ENCODE peak calls at places on chromosome 18, in six cellular contexts. G is K562, P is A549, X is endothelial cell of umbilical vein, D is GM12878, T is HepG2. R is an unnamed sample.

GRCh38 chr18:65754121-65754520 is 3.3 kb downstream of the CDH7 start:
- DNase-seq in D (no peak), G (no peak), P (no peak), X (no peak), T (no peak), R (peak; percentile 57)

GRCh38 chr18:48080546-48080945 is 150.1 kb upstream of the SMAD2 start:
- DNase-seq in T (no peak), D (no peak), P (no peak), G (no peak), X (no peak), R (no peak)

GRCh38 chr18:37395138-37395537 is 170.5 kb downstream of the CELF4 start:
- DNase-seq in T (no peak), P (no peak), D (no peak), X (no peak), G (no peak), R (no peak)

GRCh38 chr18:80253871-80254492 is 6.7 kb upstream of the PARD6G start:
- DNase-seq in D (no peak), G (peak; percentile 40), P (no peak), X (no peak), T (no peak), R (no peak)

GRCh38 chr18:78721986-78722385 is 257.6 kb upstream of the SALL3 start:
- DNase-seq in G (no peak), P (no peak), D (no peak), T (no peak), X (no peak), R (no peak)

GRCh38 chr18:58315041-58315440 is 271.0 kb downstream of the NEDD4L start:
- DNase-seq in X (no peak), P (no peak), G (no peak), T (peak; percentile 15), D (no peak), R (no peak)

GRCh38 chr18:79503406-79503805 is 107.7 kb downstream of the NFATC1 start:
- DNase-seq in P (no peak), X (no peak), T (no peak), D (no peak), G (no peak), R (no peak)

GRCh38 chr18:48127546-48128105 is 197.2 kb upstream of the SMAD2 start:
- DNase-seq in D (no peak), G (no peak), X (no peak), P (no peak), T (no peak), R (no peak)

GRCh38 chr18:25171334-25171733 is 180.6 kb downstream of the ZNF521 start:
- DNase-seq in D (no peak), T (no peak), X (no peak), P (no peak), G (no peak), R (no peak)

GRCh38 chr18:32750328-32750727 is 22.5 kb downstream of the KLHL14 start:
- DNase-seq in X (no peak), T (no peak), D (no peak), P (no peak), G (no peak), R (no peak)

GRCh38 chr18:37675699-37676098 is 110.1 kb upstream of the CELF4 start:
- DNase-seq in X (no peak), D (no peak), T (no peak), P (no peak), G (no peak), R (no peak)

GRCh38 chr18:57801379-57802165 is 1.5 kb downstream of the ATP8B1 start:
- DNase-seq in G (no peak), P (no peak), X (peak; percentile 82), D (no peak), T (no peak), R (no peak)

GRCh38 chr18:62637807-62638687 is 77.3 kb upstream of the PHLPP1 start:
- DNase-seq in P (peak; percentile 26), X (peak; percentile 18), T (peak; percentile 28), D (no peak), G (peak; percentile 69), R (peak; percentile 63)

GRCh38 chr18:1806884-1807615 is 764.3 kb downstream of the METTL4 start:
- DNase-seq in D (no peak), P (no peak), G (no peak), T (no peak), X (no peak), R (no peak)

GRCh38 chr18:57666818-57667497 is 45.3 kb upstream of the NARS1 start:
- DNase-seq in G (peak; percentile 63), P (no peak), X (no peak), D (no peak), T (no peak), R (peak; percentile 93)

GRCh38 chr18:21194871-21195771 is 46.9 kb upstream of the GREB1L start:
- DNase-seq in X (peak; percentile 48), T (peak; percentile 24), G (peak; percentile 14), D (no peak), P (no peak), R (peak; percentile 53)

GRCh38 chr18:49175476-49175875 is 224.7 kb upstream of the SMAD7 start:
- DNase-seq in T (no peak), G (no peak), D (no peak), P (no peak), X (no peak), R (no peak)

GRCh38 chr18:61628085-61628484 is 264.7 kb downstream of the RNF152 start:
- DNase-seq in T (no peak), G (no peak), P (no peak), D (no peak), X (peak; percentile 75), R (no peak)

GRCh38 chr18:49859725-49860124 is 46.4 kb upstream of the ACAA2 start:
- DNase-seq in P (no peak), T (no peak), X (no peak), G (no peak), D (no peak), R (no peak)

GRCh38 chr18:3623769-3624545 is 174.0 kb downstream of the TGIF1 start:
- DNase-seq in P (peak; percentile 69), D (no peak), G (peak; percentile 86), X (peak; percentile 84), T (peak; percentile 98), R (no peak)
- TF ChIP-seq POLR2A in P (peak; percentile 42), D (no peak), G (peak; percentile 92), X (peak; percentile 50), T (peak; percentile 93), R (no peak)

GRCh38 chr18:10131036-10131774 is 217.4 kb downstream of the VAPA start:
- DNase-seq in P (no peak), X (no peak), G (no peak), T (no peak), D (no peak), R (no peak)
- TF ChIP-seq MAX in P (no peak), X (no peak), G (no peak), T (no peak), D (no peak), R (no peak)

DNA sequence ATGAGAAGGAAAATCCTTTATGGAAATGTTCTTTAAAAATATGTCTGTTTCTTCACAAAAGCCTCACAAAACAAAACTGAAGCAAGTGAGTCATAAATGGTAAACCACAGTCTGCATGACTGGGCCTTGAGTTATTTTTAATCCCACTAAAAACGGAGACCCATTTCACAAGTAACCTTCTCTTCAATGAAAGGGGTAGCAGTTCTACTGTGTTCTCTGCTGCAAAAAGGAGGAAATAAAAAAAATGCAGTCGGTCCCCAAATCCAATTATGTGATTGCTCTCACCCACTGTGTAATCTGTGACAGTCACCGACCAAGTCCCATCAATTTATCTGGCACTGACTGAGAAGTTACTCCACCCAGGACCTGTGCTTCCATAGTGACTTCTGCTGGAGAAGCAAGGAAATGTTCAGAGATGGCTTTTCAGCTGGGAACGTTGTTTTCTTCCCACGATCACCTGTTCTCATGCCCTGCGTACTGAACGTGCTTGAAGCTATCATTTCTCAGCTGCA is 79.8 kb upstream of the TMEM200C start:
- DNase-seq in T (no peak), G (no peak), X (no peak), D (peak; percentile 87), P (no peak), R (peak; percentile 44)
- TF ChIP-seq MYC in T (no peak), G (no peak), X (no peak), D (no peak), P (no peak), R (no peak)

DNA sequence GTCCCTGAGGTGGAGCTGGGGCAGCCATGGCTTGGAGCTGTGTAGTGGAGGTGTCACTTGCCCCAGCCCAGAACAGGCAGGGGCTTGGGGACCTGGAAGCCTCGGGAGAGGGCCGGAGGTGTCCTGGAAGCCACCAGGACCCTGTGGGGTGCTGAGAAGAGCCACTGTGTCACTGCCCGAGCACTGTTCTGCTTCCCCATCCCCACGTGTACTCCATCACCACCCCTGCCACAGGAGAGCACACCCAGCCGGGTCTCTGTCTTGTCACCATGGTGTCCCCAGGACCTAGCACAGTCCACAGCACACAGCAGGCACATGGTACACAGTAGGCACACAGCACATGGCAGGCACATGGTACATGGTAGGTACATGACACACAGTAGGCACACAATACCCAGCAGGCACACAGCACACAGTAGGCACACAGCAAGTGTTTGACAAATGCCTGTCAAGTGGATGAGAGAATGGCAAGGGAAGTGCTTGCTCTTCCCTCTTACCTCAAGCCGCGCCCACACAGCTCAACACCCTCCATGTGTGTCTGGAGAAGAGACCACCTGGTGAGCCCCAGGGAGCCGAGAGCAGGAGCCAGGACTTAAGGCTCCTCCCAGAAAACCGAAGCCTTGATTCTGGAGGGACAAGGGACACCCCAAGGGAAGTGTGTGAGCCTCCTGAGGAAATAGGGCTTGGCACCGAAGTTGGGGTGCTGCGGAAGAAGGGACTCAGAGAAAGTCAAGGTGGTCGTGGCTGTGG is 13.3 kb downstream of the MBP start:
- DNase-seq in X (no peak), P (no peak), D (no peak), T (no peak), G (no peak), R (no peak)
- TF ChIP-seq POLR2A in X (no peak), P (no peak), D (peak; percentile 36), T (no peak), G (no peak), R (peak; percentile 4)

GRCh38 chr18:4750392-4751346 is 295.6 kb upstream of the DLGAP1 start:
- DNase-seq in X (no peak), G (no peak), T (no peak), P (no peak), D (no peak), R (no peak)
- TF ChIP-seq MAX in X (no peak), G (no peak), T (no peak), P (no peak), D (no peak), R (no peak)

DNA sequence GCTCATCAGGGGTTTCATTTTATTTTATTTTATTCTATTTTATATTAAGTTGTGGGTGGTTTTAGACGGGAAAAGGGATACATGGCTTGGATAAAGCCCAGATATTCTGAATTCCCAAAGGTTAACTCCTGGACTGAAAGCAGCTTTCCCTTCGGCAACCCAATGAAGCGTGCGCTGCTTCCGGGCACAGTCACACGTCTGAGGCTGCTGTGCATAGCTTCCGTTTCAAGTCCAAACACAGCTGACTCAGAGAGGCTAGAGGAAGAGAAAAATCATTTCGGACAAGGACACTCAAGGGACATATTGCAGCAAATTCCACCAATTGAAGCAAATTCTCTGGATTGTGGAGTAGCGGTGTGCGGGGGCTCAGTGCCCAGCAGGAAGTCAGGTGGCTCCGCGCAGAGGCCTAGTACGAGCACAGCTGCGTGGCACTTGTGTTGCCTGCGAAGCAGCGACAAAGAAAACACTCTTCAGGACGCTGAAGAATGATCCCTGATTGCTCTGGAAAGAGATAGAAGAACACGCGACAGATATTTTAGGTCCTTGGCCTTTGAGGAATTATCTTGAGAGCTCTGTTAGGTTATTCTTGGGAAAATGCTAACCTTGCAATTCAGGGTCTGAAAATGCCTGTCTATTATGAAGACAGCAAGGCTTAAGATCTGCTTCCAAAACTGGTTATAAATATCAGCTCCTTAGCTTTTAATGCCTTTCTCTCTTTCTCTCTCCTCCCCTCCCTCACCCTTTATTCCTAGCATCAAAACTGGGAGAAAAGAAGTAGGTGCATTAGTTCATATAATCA is 352.6 kb upstream of the DLGAP1 start:
- DNase-seq in D (no peak), P (no peak), X (no peak), G (no peak), T (no peak), R (no peak)
- TF ChIP-seq MYC in D (no peak), P (no peak), X (no peak), G (no peak), T (no peak), R (no peak)

R was measured in NB4.